ENCODE peak calls at places on chromosomes 5 and 9, in five cellular contexts. D is MM.1S, I is mammary epithelial cell, X is GM12878, H is IMR-90. A is an unnamed sample. For H3K4me1 and H3K27me3, the result is how much of the 10 kb centered on the place peaks cover.

GRCh38 chr5:157290156-157290980 is 24.4 kb downstream of the CYFIP2 start:
- DNase-seq in D (no peak), H (peak), I (peak), X (no peak), A (peak)

GRCh38 chr5:137594717-137595116 is 95.6 kb upstream of the SPOCK1 start:
- DNase-seq in X (no peak), D (no peak), I (no peak), H (peak), A (peak)

GRCh38 chr5:32138839-32139493 is 35.2 kb downstream of the GOLPH3 start:
- DNase-seq in I (peak), D (no peak), X (no peak), H (peak), A (no peak)

GRCh38 chr9:94697972-94698581 is 28.4 kb upstream of the AOPEP start:
- DNase-seq in X (no peak), H (peak), I (peak), D (no peak), A (peak)

GRCh38 chr9:137296214-137297059 is 5.6 kb downstream of the NRARP start:
- DNase-seq in H (peak), I (no peak), D (no peak), X (no peak), A (no peak)

GRCh38 chr5:126433708-126434107 is 10.5 kb downstream of the GRAMD2B start:
- DNase-seq in I (peak), H (peak), D (no peak), X (no peak), A (peak)

GRCh38 chr5:111681791-111682190 is 75.2 kb downstream of the NREP start:
- DNase-seq in X (no peak), I (no peak), D (no peak), H (peak), A (peak)

GRCh38 chr5:65329266-65329665 is 152.5 kb downstream of the ADAMTS6 start:
- DNase-seq in X (no peak), D (no peak), I (no peak), H (peak), A (peak)

GRCh38 chr9:95102001-95102433 is 215.5 kb downstream of the FANCC start:
- DNase-seq in I (peak), X (no peak), H (no peak), D (no peak), A (no peak)

GRCh38 chr9:137465000-137465769 is 6.1 kb upstream of the NSMF start:
- DNase-seq in X (no peak), H (no peak), I (no peak), D (no peak), A (no peak)

GRCh38 chr5:118529361-118530154 is 458.8 kb downstream of the DTWD2 start:
- DNase-seq in I (no peak), H (no peak), D (no peak), X (no peak), A (no peak)

GRCh38 chr9:98807811-98808195 is 333 bp downstream of the GALNT12 start:
- DNase-seq in D (no peak), H (no peak), X (no peak), I (no peak), A (peak)

GRCh38 chr5:171610053-171610452 is 175.6 kb upstream of the SMIM23 start:
- DNase-seq in X (no peak), D (no peak), H (no peak), I (no peak), A (no peak)
- H3K4me1 ChIP-seq in X (under half), D (under half), H (under half), I (under half), A (under half)

GRCh38 chr9:114953016-114953415 is 22.6 kb upstream of the TNFSF8 start:
- DNase-seq in I (no peak), D (no peak), X (no peak), H (no peak), A (no peak)
- H3K27me3 ChIP-seq in I (under half), D (under half), X (under half), H (under half), A (under half)

DNA sequence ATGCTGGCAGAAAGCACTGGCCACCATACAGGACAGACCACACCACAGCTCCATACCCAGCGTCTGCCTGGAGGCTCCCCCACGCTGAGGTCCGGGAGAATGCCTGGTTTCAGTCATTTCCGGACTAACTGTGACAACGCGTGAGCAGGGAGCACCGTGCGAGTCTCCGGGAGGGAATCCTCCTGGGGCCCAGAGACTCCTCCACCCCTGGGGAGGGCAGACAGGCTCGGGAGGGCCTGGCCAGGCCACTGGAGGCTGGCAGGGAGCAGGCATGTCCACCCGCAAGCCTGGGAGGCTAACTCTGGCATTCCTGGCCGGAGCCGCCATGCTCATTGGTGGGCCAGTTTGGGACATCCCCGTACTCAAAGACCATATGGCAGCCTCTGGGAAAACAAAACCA is 6.5 kb downstream of the BRD3OS start:
- DNase-seq in D (no peak), H (no peak), I (no peak), X (no peak), A (no peak)
- H3K9ac ChIP-seq in D (no peak), H (no peak), I (no peak), X (no peak), A (no peak)

DNA sequence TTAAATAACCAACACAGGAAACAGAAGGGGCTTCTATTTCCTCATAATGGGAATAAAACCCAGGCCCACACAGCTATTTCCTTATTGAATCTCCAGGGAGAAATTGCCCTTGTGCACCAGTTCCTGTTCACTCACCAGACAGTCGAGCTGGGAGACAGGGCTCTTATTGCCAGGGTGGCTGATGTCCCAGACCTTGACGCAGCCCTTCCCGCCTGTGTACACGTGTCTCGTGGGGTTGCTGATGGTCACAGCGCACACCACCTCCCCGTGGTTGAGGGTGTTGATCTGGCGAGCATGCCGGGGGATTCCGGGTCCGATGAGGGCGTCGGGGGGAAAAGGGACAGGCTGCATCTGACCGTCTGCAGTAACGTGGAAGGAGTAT is 96.5 kb downstream of the TLE1 start:
- DNase-seq in D (no peak), H (no peak), X (no peak), I (no peak), A (no peak)
- H3K4me1 ChIP-seq in D (under half), H (under half), X (under half), I (under half), A (under half)

GRCh38 chr5:176813587-176814312 is 3.4 kb downstream of the UNC5A start:
- DNase-seq in D (no peak), X (no peak), I (no peak), H (no peak), A (no peak)

GRCh38 chr5:176810084-176810597 is at the start of gene UNC5A:
- DNase-seq in X (no peak), D (no peak), I (peak), H (peak), A (peak)

GRCh38 chr5:176812269-176813259 is 2.2 kb downstream of the UNC5A start:
- DNase-seq in X (no peak), D (no peak), I (no peak), H (no peak), A (peak)

GRCh38 chr5:176809544-176810083 is 745 bp upstream of the UNC5A start:
- DNase-seq in I (peak), X (no peak), H (no peak), D (no peak), A (no peak)

GRCh38 chr5:176810687-176811501 is 535 bp downstream of the UNC5A start:
- DNase-seq in X (no peak), D (no peak), I (peak), H (no peak), A (peak)
- H3K27me3 ChIP-seq in X (under half), D (half or more), I (under half), H (half or more), A (half or more)

GRCh38 chr5:96942911-96943310 is 7.0 kb downstream of the LNPEP start:
- DNase-seq in H (peak), D (no peak), I (peak), X (no peak), A (no peak)
- H3K9ac ChIP-seq in H (no peak), D (no peak), I (no peak), X (no peak), A (no peak)

DNA sequence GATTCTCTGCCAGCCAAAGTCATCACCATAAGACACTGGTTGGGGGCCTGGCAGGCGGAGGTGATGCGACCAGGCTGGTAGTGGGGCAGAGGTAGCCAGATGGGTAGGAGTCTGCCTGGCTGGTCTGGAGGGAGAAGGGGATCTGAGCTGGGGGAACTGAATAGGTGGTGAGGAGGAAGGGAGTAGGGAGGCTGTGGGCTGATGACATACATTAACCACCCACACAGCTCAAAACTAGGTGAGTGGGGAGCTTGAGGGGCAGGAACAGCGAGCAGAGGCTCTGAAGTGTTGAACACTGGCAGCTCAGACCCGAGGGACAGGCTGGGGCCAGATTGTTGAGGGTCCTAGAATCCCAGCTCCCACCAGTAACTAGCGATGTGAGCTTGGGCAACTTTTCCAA is 80.9 kb downstream of the DAB2IP start:
- DNase-seq in I (no peak), D (no peak), X (no peak), H (no peak), A (no peak)
- H3K4me1 ChIP-seq in I (half or more), D (under half), X (under half), H (under half), A (under half)

GRCh38 chr9:76720245-76720644 is 44.0 kb upstream of the PCA3 start:
- DNase-seq in X (no peak), I (no peak), D (no peak), H (no peak), A (no peak)
- H3K27me3 ChIP-seq in X (under half), I (under half), D (under half), H (under half), A (under half)

GRCh38 chr5:6220346-6221088 is 157.8 kb downstream of the MED10 start:
- DNase-seq in D (no peak), X (no peak), I (no peak), H (no peak), A (no peak)
- H3K9ac ChIP-seq in D (no peak), X (no peak), I (no peak), H (no peak), A (no peak)